ENCODE peak calls at places on chromosomes 16 and 17, in four cellular contexts. One of them, this sample, is unnamed.

GRCh38 chr16:50800074-50800473 is 58.2 kb downstream of the CYLD start:
- DNase-seq in astrocyte of the cerebellum: no peak
- DNase-seq in activated T-cell treated with anti-CD3 and anti-CD28 coated beads, Interleukin-2, amount 50 U/mL, for 72 hours: no peak
- DNase-seq in activated naive CD8-positive, alpha-beta T cell treated with anti-CD3 and anti-CD28 coated beads for 36 hours: no peak
- DNase-seq in this sample: no peak

GRCh38 chr17:19021622-19022083 is 17.1 kb upstream of the FAM83G start:
- DNase-seq in astrocyte of the cerebellum: no peak
- DNase-seq in activated T-cell treated with anti-CD3 and anti-CD28 coated beads, Interleukin-2, amount 50 U/mL, for 72 hours: peak
- DNase-seq in activated naive CD8-positive, alpha-beta T cell treated with anti-CD3 and anti-CD28 coated beads for 36 hours: peak
- DNase-seq in this sample: no peak

GRCh38 chr16:79599837-79600635 is 501 bp downstream of the MAF start:
- DNase-seq in astrocyte of the cerebellum: no peak
- DNase-seq in activated T-cell treated with anti-CD3 and anti-CD28 coated beads, Interleukin-2, amount 50 U/mL, for 72 hours: peak
- DNase-seq in activated naive CD8-positive, alpha-beta T cell treated with anti-CD3 and anti-CD28 coated beads for 36 hours: no peak
- DNase-seq in this sample: peak

GRCh38 chr17:20914658-20915057 is 128.2 kb downstream of the USP22 start:
- DNase-seq in astrocyte of the cerebellum: no peak
- DNase-seq in activated T-cell treated with anti-CD3 and anti-CD28 coated beads, Interleukin-2, amount 50 U/mL, for 72 hours: no peak
- DNase-seq in activated naive CD8-positive, alpha-beta T cell treated with anti-CD3 and anti-CD28 coated beads for 36 hours: no peak
- DNase-seq in this sample: no peak

GRCh38 chr17:75983501-75984181 is 4.6 kb downstream of the TEN1 start:
- DNase-seq in astrocyte of the cerebellum: no peak
- DNase-seq in activated T-cell treated with anti-CD3 and anti-CD28 coated beads, Interleukin-2, amount 50 U/mL, for 72 hours: no peak
- DNase-seq in activated naive CD8-positive, alpha-beta T cell treated with anti-CD3 and anti-CD28 coated beads for 36 hours: no peak
- DNase-seq in this sample: no peak

GRCh38 chr17:80614320-80614719 is 69.7 kb downstream of the RPTOR start:
- DNase-seq in astrocyte of the cerebellum: no peak
- DNase-seq in activated T-cell treated with anti-CD3 and anti-CD28 coated beads, Interleukin-2, amount 50 U/mL, for 72 hours: no peak
- DNase-seq in activated naive CD8-positive, alpha-beta T cell treated with anti-CD3 and anti-CD28 coated beads for 36 hours: no peak
- DNase-seq in this sample: no peak

GRCh38 chr17:78444392-78444791 is 65.9 kb downstream of the PGS1 start:
- DNase-seq in astrocyte of the cerebellum: no peak
- DNase-seq in activated T-cell treated with anti-CD3 and anti-CD28 coated beads, Interleukin-2, amount 50 U/mL, for 72 hours: no peak
- DNase-seq in activated naive CD8-positive, alpha-beta T cell treated with anti-CD3 and anti-CD28 coated beads for 36 hours: no peak
- DNase-seq in this sample: no peak

GRCh38 chr16:48537909-48538745 is 71.9 kb downstream of the N4BP1 start:
- DNase-seq in astrocyte of the cerebellum: no peak
- DNase-seq in activated T-cell treated with anti-CD3 and anti-CD28 coated beads, Interleukin-2, amount 50 U/mL, for 72 hours: no peak
- DNase-seq in activated naive CD8-positive, alpha-beta T cell treated with anti-CD3 and anti-CD28 coated beads for 36 hours: no peak
- DNase-seq in this sample: no peak

GRCh38 chr16:53707671-53708070 is 3.7 kb downstream of the FTO start:
- DNase-seq in astrocyte of the cerebellum: no peak
- DNase-seq in activated T-cell treated with anti-CD3 and anti-CD28 coated beads, Interleukin-2, amount 50 U/mL, for 72 hours: no peak
- DNase-seq in activated naive CD8-positive, alpha-beta T cell treated with anti-CD3 and anti-CD28 coated beads for 36 hours: no peak
- DNase-seq in this sample: no peak

GRCh38 chr16:2208772-2209171 is 1.9 kb downstream of the BRICD5 start:
- DNase-seq in astrocyte of the cerebellum: no peak
- DNase-seq in activated T-cell treated with anti-CD3 and anti-CD28 coated beads, Interleukin-2, amount 50 U/mL, for 72 hours: no peak
- DNase-seq in activated naive CD8-positive, alpha-beta T cell treated with anti-CD3 and anti-CD28 coated beads for 36 hours: no peak
- DNase-seq in this sample: no peak

GRCh38 chr17:28956861-28957260 is 5.5 kb upstream of the PHF12 start:
- DNase-seq in astrocyte of the cerebellum: no peak
- DNase-seq in activated T-cell treated with anti-CD3 and anti-CD28 coated beads, Interleukin-2, amount 50 U/mL, for 72 hours: no peak
- DNase-seq in activated naive CD8-positive, alpha-beta T cell treated with anti-CD3 and anti-CD28 coated beads for 36 hours: no peak
- DNase-seq in this sample: no peak

GRCh38 chr16:52453661-52454060 is 93.3 kb downstream of the TOX3 start:
- DNase-seq in astrocyte of the cerebellum: no peak
- DNase-seq in activated T-cell treated with anti-CD3 and anti-CD28 coated beads, Interleukin-2, amount 50 U/mL, for 72 hours: no peak
- DNase-seq in activated naive CD8-positive, alpha-beta T cell treated with anti-CD3 and anti-CD28 coated beads for 36 hours: no peak
- DNase-seq in this sample: no peak

GRCh38 chr16:81463296-81463890 is 18.8 kb downstream of the CMIP start:
- DNase-seq in astrocyte of the cerebellum: peak
- DNase-seq in activated T-cell treated with anti-CD3 and anti-CD28 coated beads, Interleukin-2, amount 50 U/mL, for 72 hours: no peak
- DNase-seq in activated naive CD8-positive, alpha-beta T cell treated with anti-CD3 and anti-CD28 coated beads for 36 hours: no peak
- DNase-seq in this sample: no peak

GRCh38 chr17:39738568-39738901 is 797 bp downstream of the GRB7 start:
- DNase-seq in astrocyte of the cerebellum: no peak
- DNase-seq in activated T-cell treated with anti-CD3 and anti-CD28 coated beads, Interleukin-2, amount 50 U/mL, for 72 hours: peak
- DNase-seq in activated naive CD8-positive, alpha-beta T cell treated with anti-CD3 and anti-CD28 coated beads for 36 hours: peak
- DNase-seq in this sample: peak

GRCh38 chr16:87472142-87472778 is 20.6 kb downstream of the ZCCHC14 start:
- DNase-seq in astrocyte of the cerebellum: no peak
- DNase-seq in activated T-cell treated with anti-CD3 and anti-CD28 coated beads, Interleukin-2, amount 50 U/mL, for 72 hours: no peak
- DNase-seq in activated naive CD8-positive, alpha-beta T cell treated with anti-CD3 and anti-CD28 coated beads for 36 hours: no peak
- DNase-seq in this sample: no peak

GRCh38 chr17:76053230-76054111 is 18.8 kb downstream of the SRP68 start:
- DNase-seq in astrocyte of the cerebellum: no peak
- DNase-seq in activated T-cell treated with anti-CD3 and anti-CD28 coated beads, Interleukin-2, amount 50 U/mL, for 72 hours: no peak
- DNase-seq in activated naive CD8-positive, alpha-beta T cell treated with anti-CD3 and anti-CD28 coated beads for 36 hours: no peak
- DNase-seq in this sample: no peak

GRCh38 chr17:82242977-82243647 is 14.3 kb downstream of the SLC16A3 start:
- DNase-seq in astrocyte of the cerebellum: peak
- DNase-seq in activated T-cell treated with anti-CD3 and anti-CD28 coated beads, Interleukin-2, amount 50 U/mL, for 72 hours: no peak
- DNase-seq in activated naive CD8-positive, alpha-beta T cell treated with anti-CD3 and anti-CD28 coated beads for 36 hours: no peak
- DNase-seq in this sample: no peak

GRCh38 chr16:63720848-63721247 is 1401.0 kb downstream of the CDH11 start:
- DNase-seq in astrocyte of the cerebellum: no peak
- DNase-seq in activated T-cell treated with anti-CD3 and anti-CD28 coated beads, Interleukin-2, amount 50 U/mL, for 72 hours: no peak
- DNase-seq in activated naive CD8-positive, alpha-beta T cell treated with anti-CD3 and anti-CD28 coated beads for 36 hours: no peak
- DNase-seq in this sample: no peak

GRCh38 chr17:37815516-37815915 is 70.7 kb upstream of the HNF1B start:
- DNase-seq in astrocyte of the cerebellum: no peak
- DNase-seq in activated T-cell treated with anti-CD3 and anti-CD28 coated beads, Interleukin-2, amount 50 U/mL, for 72 hours: no peak
- DNase-seq in activated naive CD8-positive, alpha-beta T cell treated with anti-CD3 and anti-CD28 coated beads for 36 hours: no peak
- DNase-seq in this sample: no peak

GRCh38 chr16:230949-231348 is 1.7 kb upstream of the LUC7L start:
- DNase-seq in astrocyte of the cerebellum: no peak
- DNase-seq in activated T-cell treated with anti-CD3 and anti-CD28 coated beads, Interleukin-2, amount 50 U/mL, for 72 hours: no peak
- DNase-seq in activated naive CD8-positive, alpha-beta T cell treated with anti-CD3 and anti-CD28 coated beads for 36 hours: no peak
- DNase-seq in this sample: no peak

GRCh38 chr17:32335647-32336046 is 6.3 kb downstream of the C17orf75 start:
- DNase-seq in astrocyte of the cerebellum: no peak
- DNase-seq in activated T-cell treated with anti-CD3 and anti-CD28 coated beads, Interleukin-2, amount 50 U/mL, for 72 hours: no peak
- DNase-seq in activated naive CD8-positive, alpha-beta T cell treated with anti-CD3 and anti-CD28 coated beads for 36 hours: no peak
- DNase-seq in this sample: no peak

GRCh38 chr16:30473231-30474061 is 904 bp downstream of the ITGAL start:
- DNase-seq in astrocyte of the cerebellum: no peak
- DNase-seq in activated T-cell treated with anti-CD3 and anti-CD28 coated beads, Interleukin-2, amount 50 U/mL, for 72 hours: peak
- DNase-seq in activated naive CD8-positive, alpha-beta T cell treated with anti-CD3 and anti-CD28 coated beads for 36 hours: peak
- DNase-seq in this sample: peak

GRCh38 chr17:15377200-15377599 is 35.8 kb upstream of the TEKT3 start:
- DNase-seq in astrocyte of the cerebellum: peak
- DNase-seq in activated T-cell treated with anti-CD3 and anti-CD28 coated beads, Interleukin-2, amount 50 U/mL, for 72 hours: no peak
- DNase-seq in activated naive CD8-positive, alpha-beta T cell treated with anti-CD3 and anti-CD28 coated beads for 36 hours: no peak
- DNase-seq in this sample: no peak

GRCh38 chr17:61647044-61647443 is 56.0 kb upstream of the NACA2 start:
- DNase-seq in astrocyte of the cerebellum: peak
- DNase-seq in activated T-cell treated with anti-CD3 and anti-CD28 coated beads, Interleukin-2, amount 50 U/mL, for 72 hours: no peak
- DNase-seq in activated naive CD8-positive, alpha-beta T cell treated with anti-CD3 and anti-CD28 coated beads for 36 hours: no peak
- DNase-seq in this sample: no peak

GRCh38 chr17:1090454-1091189 is 89.2 kb downstream of the ABR start:
- DNase-seq in astrocyte of the cerebellum: no peak
- DNase-seq in activated T-cell treated with anti-CD3 and anti-CD28 coated beads, Interleukin-2, amount 50 U/mL, for 72 hours: no peak
- DNase-seq in activated naive CD8-positive, alpha-beta T cell treated with anti-CD3 and anti-CD28 coated beads for 36 hours: no peak
- DNase-seq in this sample: no peak

GRCh38 chr16:30555848-30556473 is 2.2 kb downstream of the ZNF764 start:
- DNase-seq in astrocyte of the cerebellum: no peak
- DNase-seq in activated T-cell treated with anti-CD3 and anti-CD28 coated beads, Interleukin-2, amount 50 U/mL, for 72 hours: no peak
- DNase-seq in activated naive CD8-positive, alpha-beta T cell treated with anti-CD3 and anti-CD28 coated beads for 36 hours: no peak
- DNase-seq in this sample: no peak

GRCh38 chr16:1176280-1176897 is 23.5 kb downstream of the CACNA1H start:
- DNase-seq in astrocyte of the cerebellum: no peak
- DNase-seq in activated T-cell treated with anti-CD3 and anti-CD28 coated beads, Interleukin-2, amount 50 U/mL, for 72 hours: no peak
- DNase-seq in activated naive CD8-positive, alpha-beta T cell treated with anti-CD3 and anti-CD28 coated beads for 36 hours: no peak
- DNase-seq in this sample: no peak

GRCh38 chr17:58088624-58089023 is 5.4 kb downstream of the DYNLL2 start:
- DNase-seq in astrocyte of the cerebellum: no peak
- DNase-seq in activated T-cell treated with anti-CD3 and anti-CD28 coated beads, Interleukin-2, amount 50 U/mL, for 72 hours: no peak
- DNase-seq in activated naive CD8-positive, alpha-beta T cell treated with anti-CD3 and anti-CD28 coated beads for 36 hours: no peak
- DNase-seq in this sample: no peak

GRCh38 chr17:38693700-38694329 is 11.3 kb upstream of the MLLT6 start:
- DNase-seq in astrocyte of the cerebellum: no peak
- DNase-seq in activated T-cell treated with anti-CD3 and anti-CD28 coated beads, Interleukin-2, amount 50 U/mL, for 72 hours: no peak
- DNase-seq in activated naive CD8-positive, alpha-beta T cell treated with anti-CD3 and anti-CD28 coated beads for 36 hours: no peak
- DNase-seq in this sample: no peak

This sample was measured in GM13977.